ENCODE peak calls at places on chromosomes 12 and 14, in eight cellular contexts. W, O, J, C, H, F, L and Q are unnamed samples.

GRCh38 chr12:22879203-22879602 is 254.2 kb downstream of the ETNK1 start:
- DNase-seq in C (no peak), H (no peak), F (no peak), J (no peak), W (no peak), L (no peak), O (no peak), Q (no peak)

GRCh38 chr14:65827520-65827919 is 415.0 kb downstream of the FUT8 start:
- DNase-seq in H (no peak), J (no peak), O (no peak), L (no peak), W (no peak), F (no peak), C (no peak), Q (no peak)

GRCh38 chr12:76666272-76666845 is 97.6 kb upstream of the ZDHHC17 start:
- DNase-seq in F (no peak), L (no peak), C (no peak), O (no peak), J (no peak), W (no peak), H (no peak), Q (no peak)

GRCh38 chr12:15856097-15856982 is 25.8 kb upstream of the STRAP start:
- DNase-seq in L (peak), F (peak), W (peak), C (peak), J (peak), H (peak), O (no peak), Q (peak)

GRCh38 chr14:39988939-39989338 is 556.7 kb upstream of the FBXO33 start:
- DNase-seq in O (no peak), F (peak), J (peak), W (no peak), C (peak), H (no peak), L (no peak), Q (no peak)

GRCh38 chr14:64562432-64562831 is 12.7 kb downstream of the PPP1R36 start:
- DNase-seq in H (no peak), W (no peak), J (no peak), L (no peak), C (no peak), F (no peak), O (no peak), Q (no peak)

GRCh38 chr14:32209471-32209870 is 6.4 kb upstream of the RNU6-8 start:
- DNase-seq in F (no peak), J (no peak), O (no peak), W (no peak), L (no peak), H (no peak), C (no peak), Q (no peak)

GRCh38 chr14:69685716-69686115 is 74.3 kb downstream of the SUSD6 start:
- DNase-seq in O (no peak), W (no peak), J (no peak), H (no peak), F (peak), L (no peak), C (no peak), Q (no peak)

GRCh38 chr14:54784657-54785056 is 118.0 kb downstream of the GCH1 start:
- DNase-seq in O (peak), H (no peak), J (no peak), L (no peak), C (no peak), F (no peak), W (no peak), Q (no peak)

GRCh38 chr12:89040146-89040964 is 311.9 kb downstream of the DUSP6 start:
- DNase-seq in C (no peak), H (no peak), L (no peak), O (no peak), F (no peak), J (no peak), W (no peak), Q (no peak)

GRCh38 chr14:91317381-91318313 is 73.1 kb upstream of the GPR68 start:
- DNase-seq in C (no peak), H (no peak), W (no peak), F (no peak), O (no peak), L (no peak), J (no peak), Q (peak)

GRCh38 chr12:4939418-4940023 is 29.8 kb downstream of the KCNA1 start:
- DNase-seq in C (no peak), W (no peak), J (no peak), O (no peak), H (no peak), L (no peak), F (no peak), Q (no peak)

GRCh38 chr12:12266389-12266872 is 413 bp downstream of the LRP6 start:
- DNase-seq in O (peak), L (no peak), J (no peak), W (no peak), H (no peak), F (no peak), C (no peak), Q (no peak)

GRCh38 chr12:31832740-31833540 is 104.1 kb upstream of the AMN1 start:
- DNase-seq in F (no peak), C (no peak), O (no peak), W (peak), L (peak), H (no peak), J (no peak), Q (no peak)

GRCh38 chr14:74955229-74955999 is at the start of gene PGF:
- DNase-seq in F (no peak), O (peak), L (no peak), W (peak), C (peak), J (peak), H (peak), Q (peak)

GRCh38 chr14:93234798-93235197 is 27.7 kb downstream of the UBR7 start:
- DNase-seq in O (no peak), C (no peak), L (no peak), F (no peak), W (no peak), J (peak), H (no peak), Q (no peak)

GRCh38 chr12:19085090-19085489 is 44.4 kb upstream of the PLEKHA5 start:
- DNase-seq in C (no peak), H (no peak), J (no peak), O (no peak), W (no peak), F (no peak), L (no peak), Q (no peak)

GRCh38 chr14:95993768-95994592 is 45.2 kb upstream of the C14orf132 start:
- DNase-seq in W (peak), F (peak), O (peak), J (peak), C (peak), H (peak), L (peak), Q (peak)

GRCh38 chr12:30753233-30753632 is 1.5 kb downstream of the CAPRIN2 start:
- DNase-seq in J (peak), C (no peak), O (peak), L (no peak), F (peak), W (peak), H (no peak), Q (peak)

GRCh38 chr12:90510948-90511347 is 444.0 kb downstream of the CCER1 start:
- DNase-seq in H (no peak), F (no peak), J (no peak), L (no peak), O (no peak), W (no peak), C (no peak), Q (no peak)

GRCh38 chr14:76118594-76118993 is 33.1 kb upstream of the GPATCH2L start:
- DNase-seq in W (no peak), L (no peak), O (no peak), J (no peak), C (no peak), F (peak), H (no peak), Q (no peak)

GRCh38 chr12:66692170-66692569 is 13.3 kb upstream of the GRIP1 start:
- DNase-seq in O (no peak), W (no peak), J (no peak), F (no peak), C (no peak), L (no peak), H (no peak), Q (no peak)

GRCh38 chr12:107196681-107197080 is 103.3 kb upstream of the CRY1 start:
- DNase-seq in J (no peak), W (no peak), L (no peak), O (no peak), H (no peak), C (no peak), F (no peak), Q (no peak)

GRCh38 chr12:66776974-66777373 is 98.1 kb upstream of the GRIP1 start:
- DNase-seq in O (no peak), F (no peak), J (no peak), W (no peak), L (peak), C (no peak), H (no peak), Q (no peak)

GRCh38 chr12:48556631-48557030 is 13.2 kb downstream of the LALBA start:
- DNase-seq in H (no peak), L (no peak), J (no peak), O (no peak), C (no peak), W (no peak), F (no peak), Q (no peak)

GRCh38 chr14:93068721-93069120 is 47.0 kb downstream of the ITPK1 start:
- DNase-seq in C (no peak), W (no peak), H (no peak), J (no peak), O (no peak), F (no peak), L (no peak), Q (no peak)

GRCh38 chr14:19729359-19729758 is 14.0 kb upstream of the OR4Q3 start:
- DNase-seq in L (no peak), F (no peak), C (no peak), H (no peak), W (no peak), J (no peak), O (no peak), Q (no peak)

GRCh38 chr12:11545438-11546330 is 103.8 kb upstream of the ETV6 start:
- DNase-seq in J (no peak), O (peak), L (peak), C (no peak), W (no peak), F (no peak), H (no peak), Q (peak)

GRCh38 chr12:40017488-40017887 is 88.4 kb downstream of the SLC2A13 start:
- DNase-seq in H (no peak), L (no peak), J (no peak), C (no peak), O (no peak), W (no peak), F (no peak), Q (no peak)

GRCh38 chr14:52220924-52221802 is 46.3 kb upstream of the PTGDR start:
- DNase-seq in H (no peak), O (no peak), W (no peak), J (no peak), L (no peak), C (no peak), F (no peak), Q (no peak)
- H3K4me3 ChIP-seq in H (no peak), O (peak), W (no peak), J (no peak), L (no peak), C (no peak), F (no peak), Q (no peak)

GRCh38 chr12:68260153-68260552 is 6.7 kb upstream of the IL22 start:
- DNase-seq in O (no peak), F (no peak), H (no peak), J (no peak), C (no peak), W (no peak), L (no peak), Q (no peak)

GRCh38 chr12:68261947-68262346 is 8.5 kb upstream of the IL22 start:
- DNase-seq in F (no peak), L (no peak), W (no peak), C (no peak), J (no peak), O (no peak), H (no peak), Q (no peak)

GRCh38 chr12:68264175-68264863 is 10.9 kb upstream of the IL22 start:
- DNase-seq in C (no peak), H (no peak), J (no peak), O (no peak), W (no peak), F (no peak), L (no peak), Q (no peak)

GRCh38 chr12:68263366-68263765 is 10.0 kb upstream of the IL22 start:
- DNase-seq in L (no peak), J (no peak), F (no peak), W (no peak), H (no peak), O (no peak), C (no peak), Q (no peak)

DNA sequence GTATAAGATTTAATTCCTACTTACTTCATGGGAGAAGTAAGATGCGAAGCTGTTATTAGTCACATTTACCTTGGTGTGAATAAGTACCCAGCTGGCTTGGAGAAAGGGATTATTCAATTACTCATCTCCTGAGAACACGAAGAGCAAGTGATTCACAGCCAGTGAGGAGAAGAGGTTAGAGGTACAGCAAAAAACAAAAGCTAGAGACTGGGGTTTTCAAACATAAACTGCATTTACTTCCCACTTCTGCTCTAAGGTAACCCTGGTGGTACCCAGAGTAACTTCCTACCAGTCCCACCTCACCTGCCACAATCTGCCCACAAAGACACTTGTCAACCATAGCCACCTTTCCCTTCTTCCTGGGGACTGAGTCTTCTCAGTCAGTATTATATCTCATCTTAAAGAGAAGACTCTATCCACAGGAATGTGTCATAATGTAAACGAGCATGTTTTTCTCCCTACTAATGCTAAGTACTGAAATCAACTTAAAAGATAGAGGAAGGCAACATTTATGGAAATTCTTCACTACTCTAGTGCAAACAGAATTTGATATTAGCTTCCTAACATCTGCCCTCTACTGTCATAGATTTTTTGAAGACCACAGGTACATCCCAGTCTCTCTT is 6.0 kb upstream of the IL22 start:
- DNase-seq in J (no peak), O (no peak), C (no peak), L (peak), F (no peak), W (no peak), H (no peak), Q (peak)
- TF ChIP-seq MAX in J (no peak), O (no peak), C (no peak), L (no peak), F (no peak), W (no peak), H (no peak), Q (no peak)

GRCh38 chr12:6957741-6958608 is 6.8 kb downstream of the PTPN6 start:
- DNase-seq in F (no peak), J (no peak), H (no peak), W (no peak), C (no peak), L (no peak), O (no peak), Q (no peak)
- H3K27ac ChIP-seq in F (no peak), J (no peak), H (no peak), W (no peak), C (no peak), L (peak), O (no peak), Q (no peak)

GRCh38 chr12:124295431-124296058 is 652 bp downstream of the RFLNA start:
- DNase-seq in L (no peak), O (peak), J (no peak), C (no peak), F (no peak), H (peak), W (no peak), Q (no peak)

GRCh38 chr12:124296916-124297351 is 2.0 kb downstream of the RFLNA start:
- DNase-seq in W (no peak), O (no peak), H (no peak), L (no peak), J (no peak), C (no peak), F (peak), Q (peak)

GRCh38 chr12:124293286-124294003 is 1.4 kb upstream of the RFLNA start:
- DNase-seq in J (no peak), C (no peak), W (no peak), H (no peak), F (no peak), O (no peak), L (no peak), Q (no peak)

GRCh38 chr12:124296295-124296915 is 1.5 kb downstream of the RFLNA start:
- DNase-seq in H (no peak), W (no peak), O (peak), J (no peak), L (no peak), F (no peak), C (no peak), Q (peak)

GRCh38 chr12:124294686-124295315 is at the start of gene RFLNA:
- DNase-seq in C (no peak), H (peak), W (no peak), O (peak), J (no peak), L (no peak), F (no peak), Q (peak)
- H3K4me3 ChIP-seq in C (no peak), H (peak), W (no peak), O (no peak), J (peak), L (no peak), F (no peak), Q (peak)

GRCh38 chr14:105494606-105494929 is 3.5 kb downstream of the TEDC1 start:
- DNase-seq in C (no peak), W (no peak), F (no peak), J (no peak), O (no peak), H (no peak), L (no peak), Q (no peak)

GRCh38 chr14:105495990-105496830 is 5.2 kb downstream of the TEDC1 start:
- DNase-seq in H (no peak), W (no peak), J (no peak), F (peak), O (no peak), L (no peak), C (no peak), Q (no peak)

GRCh38 chr14:105496831-105497591 is 6.0 kb downstream of the TEDC1 start:
- DNase-seq in W (no peak), C (no peak), H (no peak), L (no peak), J (no peak), F (no peak), O (no peak), Q (no peak)

GRCh38 chr14:105493921-105494605 is 3.0 kb downstream of the TEDC1 start:
- DNase-seq in O (no peak), H (no peak), J (peak), C (no peak), L (no peak), W (no peak), F (no peak), Q (no peak)

GRCh38 chr14:105495101-105495989 is 4.3 kb downstream of the TEDC1 start:
- DNase-seq in W (no peak), O (no peak), H (no peak), J (no peak), L (no peak), C (no peak), F (no peak), Q (no peak)
- TF ChIP-seq MAX in W (no peak), O (no peak), H (no peak), J (no peak), L (no peak), C (no peak), F (no peak), Q (no peak)

DNA sequence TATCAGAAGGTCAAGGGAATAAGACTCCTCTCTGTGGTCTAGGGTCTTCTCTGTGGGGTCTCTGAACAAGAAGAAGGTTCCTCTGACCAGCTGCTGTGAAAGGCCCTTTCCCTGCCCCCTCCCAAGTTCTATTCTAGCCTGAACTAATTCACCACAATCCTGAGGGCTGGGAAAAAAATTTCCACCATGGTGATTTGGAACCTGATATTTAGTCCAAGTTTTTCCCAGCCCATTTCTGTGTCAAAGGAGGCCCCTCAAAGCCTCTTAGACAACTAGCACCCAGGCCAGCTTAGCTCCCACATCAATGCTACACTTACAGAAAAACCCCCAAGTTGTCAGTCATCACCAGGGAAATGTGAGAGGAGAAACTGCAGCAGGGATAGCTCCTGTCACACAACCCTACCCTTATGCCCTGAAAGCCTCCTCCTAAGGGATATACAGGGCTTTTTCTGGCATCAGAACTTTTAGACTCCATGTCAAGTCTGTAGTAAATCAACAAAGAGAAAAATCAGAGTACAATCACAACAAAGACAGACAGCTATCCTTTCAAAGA is 4.5 kb downstream of the FMNL3 start:
- DNase-seq in W (no peak), F (no peak), O (no peak), L (no peak), J (no peak), H (no peak), C (no peak), Q (no peak)
- H3K27ac ChIP-seq in W (no peak), F (no peak), O (peak), L (peak), J (no peak), H (no peak), C (no peak), Q (peak)

GRCh38 chr12:14399871-14400270 is 34.4 kb downstream of the ATF7IP start:
- DNase-seq in W (no peak), C (no peak), J (no peak), H (no peak), F (no peak), O (no peak), L (no peak), Q (peak)

GRCh38 chr12:14403711-14404164 is 38.3 kb downstream of the ATF7IP start:
- DNase-seq in O (peak), W (no peak), F (no peak), C (no peak), J (peak), H (no peak), L (peak), Q (peak)

GRCh38 chr12:14402697-14403096 is 37.2 kb downstream of the ATF7IP start:
- DNase-seq in O (no peak), F (no peak), W (no peak), L (no peak), J (no peak), H (no peak), C (no peak), Q (no peak)

GRCh38 chr12:14400599-14400998 is 35.1 kb downstream of the ATF7IP start:
- DNase-seq in L (no peak), C (no peak), F (no peak), H (no peak), O (no peak), W (no peak), J (no peak), Q (no peak)

DNA sequence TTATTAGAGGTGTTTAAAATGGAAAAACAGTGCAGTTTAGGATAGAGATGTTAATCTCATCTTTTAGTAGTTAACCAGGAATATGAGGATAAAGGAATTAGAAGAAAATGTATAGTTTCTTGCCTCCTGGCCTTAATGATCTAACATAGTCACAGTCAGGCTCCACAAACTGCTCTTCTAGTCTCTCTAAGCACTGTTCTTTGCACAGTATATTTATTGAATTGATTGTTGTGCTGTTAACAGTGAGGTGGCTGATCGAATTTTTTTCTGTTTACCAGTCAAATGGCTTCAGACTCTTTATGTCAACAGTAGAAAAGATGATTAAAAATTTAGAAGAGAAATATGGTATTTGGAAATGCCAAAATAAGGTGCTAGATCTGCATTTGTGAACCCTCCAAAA is 37.8 kb downstream of the ATF7IP start:
- DNase-seq in W (no peak), O (no peak), C (no peak), L (no peak), F (no peak), J (no peak), H (no peak), Q (no peak)
- H3K4me3 ChIP-seq in W (no peak), O (no peak), C (no peak), L (peak), F (no peak), J (no peak), H (no peak), Q (no peak)

GRCh38 chr14:50750323-50750722 is 80.6 kb downstream of the NIN start:
- DNase-seq in O (no peak), F (no peak), W (no peak), H (no peak), C (no peak), L (no peak), J (no peak), Q (no peak)
- TF ChIP-seq MAX in O (no peak), F (no peak), W (no peak), H (no peak), C (no peak), L (no peak), J (no peak), Q (no peak)

GRCh38 chr12:53048033-53048779 is 1.7 kb upstream of the TNS2 start:
- DNase-seq in W (peak), F (peak), O (peak), C (no peak), L (no peak), H (no peak), J (peak), Q (peak)
- H3K27ac ChIP-seq in W (peak), F (peak), O (peak), C (peak), L (no peak), H (no peak), J (peak), Q (peak)

GRCh38 chr12:1531160-1531653 is 63.2 kb downstream of the FBXL14 start:
- DNase-seq in O (no peak), W (peak), L (no peak), J (no peak), H (no peak), C (no peak), F (no peak), Q (no peak)
- H3K4me3 ChIP-seq in O (peak), W (peak), L (peak), J (peak), H (peak), C (no peak), F (peak), Q (peak)